ENCODE peak calls at places on chromosomes 11 and 22, in nine cellular contexts. U is heart left ventricle, S is heart right ventricle, X is cardiac muscle cell, B is chondrocyte, L is foreskin keratinocyte, M is brain microvascular endothelial cell, K is IMR-90, N is B cell. Z is an unnamed sample.

GRCh38 chr11:118310271-118310670 is 5.7 kb downstream of the CD3E start:
- DNase-seq in K (no peak), N (no peak), B (no peak), M (no peak), U (no peak), L (no peak), S (no peak), X (no peak), Z (no peak)

GRCh38 chr11:119421351-119421750 is 1.6 kb downstream of the THY1 start:
- DNase-seq in K (peak), U (no peak), L (no peak), M (no peak), B (no peak), N (no peak), S (no peak), X (no peak), Z (no peak)

GRCh38 chr11:72812604-72812967 is 1.6 kb upstream of the ATG16L2 start:
- DNase-seq in M (no peak), X (no peak), K (no peak), B (no peak), L (no peak), S (no peak), N (no peak), U (no peak), Z (no peak)

GRCh38 chr11:95596011-95596489 is 193.5 kb downstream of the FAM76B start:
- DNase-seq in U (no peak), L (peak), S (no peak), N (no peak), X (peak), B (no peak), K (peak), M (peak), Z (no peak)

GRCh38 chr11:5210376-5210885 is 9.9 kb upstream of the OR51V1 start:
- DNase-seq in M (no peak), U (no peak), X (no peak), K (no peak), L (no peak), N (no peak), B (no peak), S (no peak), Z (no peak)

GRCh38 chr22:22787805-22788459 is 99.7 kb upstream of the IGLL5 start:
- DNase-seq in S (peak), U (peak), X (peak), L (no peak), K (peak), M (peak), N (peak), B (no peak), Z (peak)

GRCh38 chr11:11218287-11218986 is 134.6 kb downstream of the CSNK2A3 start:
- DNase-seq in B (no peak), K (no peak), X (no peak), M (no peak), U (peak), L (no peak), N (no peak), S (peak), Z (no peak)

GRCh38 chr11:86218125-86219081 is 26.1 kb upstream of the EED start:
- DNase-seq in N (no peak), X (peak), K (peak), B (no peak), U (peak), S (peak), L (peak), M (peak), Z (peak)

GRCh38 chr22:20805972-20806471 is 32.1 kb downstream of the SERPIND1 start:
- DNase-seq in N (no peak), X (peak), L (peak), S (no peak), M (peak), B (peak), U (no peak), K (peak), Z (no peak)

DNA sequence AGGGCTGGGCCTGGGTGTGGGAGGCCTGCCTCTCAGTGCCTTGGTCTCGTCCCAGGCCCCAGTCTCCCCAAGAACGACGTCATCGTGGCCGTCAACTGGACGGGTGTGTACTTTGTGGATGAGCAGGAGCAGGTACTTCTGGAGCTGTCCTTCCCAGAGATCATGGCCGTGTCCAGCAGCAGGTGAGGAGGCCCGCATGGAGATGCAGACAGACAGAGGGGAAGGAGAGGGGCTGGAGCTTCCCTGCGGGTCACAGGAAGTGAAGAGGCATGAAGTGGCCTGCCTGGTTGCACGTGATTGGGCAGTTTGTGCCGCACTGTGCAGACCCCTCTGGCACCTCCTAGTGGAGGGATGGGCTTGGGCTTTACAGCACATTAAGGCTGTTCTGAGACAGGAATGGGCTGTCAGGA is 70.4 kb downstream of the MYO7A start:
- DNase-seq in S (no peak), M (no peak), X (peak), K (peak), N (no peak), B (peak), U (no peak), L (peak), Z (peak)
- TF ChIP-seq CTCF in S (no peak), M (peak), X (peak), K (peak), N (no peak), B (peak), U (no peak), L (peak), Z (peak)

GRCh38 chr22:17007257-17007656 is 765 bp downstream of the GAB4 start:
- DNase-seq in M (no peak), N (no peak), L (no peak), B (no peak), S (no peak), U (no peak), X (no peak), K (no peak), Z (no peak)

GRCh38 chr22:17012267-17012666 is 4.2 kb upstream of the GAB4 start:
- DNase-seq in S (no peak), X (no peak), M (no peak), U (no peak), N (no peak), L (no peak), B (no peak), K (no peak), Z (no peak)

GRCh38 chr22:17007852-17008731 is at the start of gene GAB4:
- DNase-seq in M (no peak), X (no peak), B (no peak), N (no peak), U (no peak), L (no peak), S (no peak), K (no peak), Z (no peak)

GRCh38 chr22:17013396-17014100 is 5.5 kb upstream of the GAB4 start:
- DNase-seq in K (no peak), S (no peak), L (peak), U (no peak), B (no peak), M (no peak), N (no peak), X (no peak), Z (no peak)

DNA sequence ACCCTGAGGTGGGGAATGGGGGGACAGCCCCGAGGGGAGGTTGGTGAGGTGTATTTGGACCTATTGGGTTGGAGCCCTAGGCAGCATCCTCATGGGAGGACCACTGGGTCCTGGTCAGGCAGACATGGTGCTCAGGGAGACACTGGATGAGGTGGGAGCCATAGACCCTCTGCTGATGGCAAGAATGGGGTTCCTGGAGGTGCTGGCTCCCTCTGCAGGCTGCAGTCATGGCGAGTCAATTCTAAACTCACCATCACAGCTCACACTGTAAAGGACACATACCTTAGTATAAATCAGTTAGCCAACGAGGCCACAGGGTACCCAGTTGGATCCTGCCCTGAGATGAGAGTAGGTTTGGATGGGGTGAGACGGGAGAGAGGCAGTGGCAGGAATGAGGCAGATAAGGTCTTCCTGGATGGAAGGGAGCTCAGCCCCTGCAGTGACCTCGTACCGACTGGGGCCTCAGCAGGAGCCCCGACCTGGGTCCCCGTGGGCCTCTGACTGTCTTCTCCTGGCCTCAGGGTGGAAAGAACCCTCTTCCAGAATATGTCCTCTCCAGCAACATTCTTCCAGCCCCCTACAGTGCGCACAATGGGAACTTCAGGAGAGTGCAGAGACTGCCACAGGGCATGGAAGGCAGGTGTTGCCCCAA is 1.7 kb upstream of the GAB4 start:
- DNase-seq in X (no peak), S (no peak), U (no peak), N (no peak), M (no peak), K (no peak), L (no peak), B (no peak), Z (peak)
- TF ChIP-seq CTCF in X (no peak), S (no peak), U (no peak), N (no peak), M (no peak), K (no peak), L (no peak), B (no peak), Z (no peak)

GRCh38 chr11:66267379-66268209 is 845 bp upstream of the RAB1B start:
- DNase-seq in U (peak), L (peak), K (peak), X (peak), M (peak), B (no peak), S (peak), N (peak), Z (peak)
- TF ChIP-seq CTCF in U (peak), L (no peak), K (peak), X (no peak), M (peak), B (peak), S (peak), N (peak), Z (no peak)

DNA sequence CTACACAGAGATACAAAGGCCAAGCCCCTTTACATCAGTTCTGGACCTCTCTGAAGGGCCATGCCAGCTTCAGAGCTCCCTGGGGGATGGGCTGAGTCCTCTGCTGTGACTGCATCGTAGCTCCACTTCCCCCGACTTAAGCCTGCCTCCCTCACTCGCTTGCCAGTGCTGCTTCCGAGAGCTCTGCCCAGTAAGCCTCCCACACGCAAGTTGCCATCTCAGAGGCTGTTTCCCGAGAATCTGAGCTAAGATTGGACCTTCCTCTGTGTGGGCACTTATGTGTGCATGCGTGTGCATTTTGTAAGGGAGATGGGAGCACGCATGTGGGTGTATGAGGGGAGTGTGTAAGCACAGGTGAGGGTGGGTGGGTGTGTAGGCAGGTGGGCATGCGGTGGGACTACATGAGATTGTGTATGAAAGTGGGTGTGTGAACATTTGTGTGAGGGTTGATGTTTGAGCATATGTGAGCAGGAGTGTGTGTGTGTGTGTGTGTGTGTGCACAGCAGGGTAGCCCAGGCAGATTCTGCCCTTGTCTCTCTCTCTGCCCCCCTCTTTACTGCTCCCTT is 163.0 kb upstream of the SYT13 start:
- DNase-seq in U (no peak), L (no peak), X (peak), S (no peak), B (no peak), M (no peak), K (no peak), N (no peak), Z (no peak)
- TF ChIP-seq CTCF in U (no peak), L (no peak), X (no peak), S (no peak), B (no peak), M (no peak), K (no peak), N (no peak), Z (no peak)